ENCODE peak calls at places on chromosomes 13 and 19, in five cellular contexts. M, W, U, H and I are unnamed samples. For H3K4me1, the result is how much of the 10 kb centered on the place peaks cover.

GRCh38 chr13:23160241-23161175 is 20.3 kb upstream of the SGCG start:
- DNase-seq in M (no peak), U (peak), W (no peak), H (no peak), I (no peak)

GRCh38 chr13:51629711-51630575 is 45.7 kb downstream of the WDFY2 start:
- DNase-seq in M (no peak), H (no peak), W (no peak), U (no peak), I (no peak)

GRCh38 chr19:40754611-40755247 is 3.7 kb downstream of the SNRPA start:
- DNase-seq in U (no peak), W (no peak), H (no peak), M (peak), I (no peak)

GRCh38 chr13:79648191-79648590 is 167.2 kb downstream of the NDFIP2 start:
- DNase-seq in H (no peak), W (no peak), M (no peak), U (no peak), I (no peak)

GRCh38 chr13:41546372-41547252 is 89.3 kb downstream of the RGCC start:
- DNase-seq in W (no peak), U (peak), H (no peak), M (no peak), I (no peak)

GRCh38 chr13:50788551-50788950 is 54.9 kb downstream of the DLEU7 start:
- DNase-seq in U (no peak), W (no peak), M (no peak), H (no peak), I (no peak)

GRCh38 chr13:19818223-19818842 is 35.6 kb upstream of the PSPC1 start:
- DNase-seq in M (peak), U (no peak), W (no peak), H (no peak), I (peak)

GRCh38 chr13:42762917-42763316 is 18.5 kb upstream of the FAM216B start:
- DNase-seq in W (no peak), M (no peak), H (no peak), U (peak), I (no peak)

GRCh38 chr19:41706741-41707501 is 1.5 kb upstream of the CEACAM5 start:
- DNase-seq in M (peak), H (no peak), W (no peak), U (no peak), I (peak)

GRCh38 chr19:32416749-32417469 is 11.3 kb downstream of the DPY19L3 start:
- DNase-seq in M (no peak), U (peak), W (no peak), H (no peak), I (no peak)

GRCh38 chr19:45162464-45163143 is 1.8 kb upstream of the NKPD1 start:
- DNase-seq in M (no peak), H (no peak), U (no peak), W (no peak), I (no peak)

GRCh38 chr13:63455938-63456337 is 2040.3 kb upstream of the PCDH20 start:
- DNase-seq in H (no peak), U (no peak), M (no peak), W (no peak), I (no peak)

GRCh38 chr13:23656637-23657036 is 86.4 kb downstream of the TNFRSF19 start:
- DNase-seq in M (no peak), H (no peak), U (peak), W (no peak), I (no peak)

GRCh38 chr19:43776285-43776684 is 4.5 kb downstream of the KCNN4 start:
- DNase-seq in W (no peak), M (no peak), H (no peak), U (no peak), I (no peak)

GRCh38 chr19:45472557-45473365 is 5.0 kb downstream of the FOSB start:
- DNase-seq in W (no peak), M (no peak), U (no peak), H (no peak), I (peak)

GRCh38 chr13:113205428-113205931 is 3.0 kb downstream of the PCID2 start:
- DNase-seq in U (peak), M (no peak), H (no peak), W (no peak), I (no peak)

GRCh38 chr13:41492432-41493267 is 35.3 kb downstream of the RGCC start:
- DNase-seq in U (no peak), W (no peak), M (no peak), H (no peak), I (no peak)

GRCh38 chr19:43371909-43372308 is 18.4 kb downstream of the CD177 start:
- DNase-seq in U (no peak), M (no peak), H (no peak), W (no peak), I (no peak)

GRCh38 chr19:29247051-29247450 is 34.1 kb upstream of the UQCRFS1 start:
- DNase-seq in W (no peak), H (no peak), M (no peak), U (no peak), I (no peak)

GRCh38 chr13:113946409-113947181 is 27.3 kb downstream of the C13orf46 start:
- DNase-seq in U (no peak), M (no peak), W (peak), H (no peak), I (peak)

GRCh38 chr19:53865918-53866696 is 1.6 kb upstream of the MYADM start:
- DNase-seq in H (peak), W (peak), M (peak), U (peak), I (peak)

GRCh38 chr19:5450482-5450881 is 4.7 kb upstream of the ZNRF4 start:
- DNase-seq in H (no peak), U (no peak), M (no peak), W (no peak), I (no peak)

GRCh38 chr19:50516859-50517703 is 3.4 kb upstream of the ASPDH start:
- DNase-seq in W (no peak), U (no peak), H (no peak), M (no peak), I (peak)

GRCh38 chr19:6608950-6609349 is 18.0 kb upstream of the CD70 start:
- DNase-seq in M (no peak), H (peak), W (no peak), U (no peak), I (no peak)

GRCh38 chr19:51166846-51167490 is 24.9 kb downstream of the SIGLEC7 start:
- DNase-seq in H (no peak), U (no peak), M (no peak), W (no peak), I (peak)

GRCh38 chr19:51660975-51661600 is 14.5 kb upstream of the SIGLEC14 start:
- DNase-seq in H (no peak), M (peak), U (peak), W (no peak), I (peak)

GRCh38 chr19:11437955-11438354 is 2.5 kb downstream of the PRKCSH start:
- DNase-seq in U (no peak), W (no peak), M (no peak), H (no peak), I (peak)

GRCh38 chr19:525029-525428 is 6.5 kb upstream of the CDC34 start:
- DNase-seq in W (no peak), U (no peak), M (no peak), H (no peak), I (no peak)

GRCh38 chr19:47719047-47719885 is 6.0 kb downstream of the EHD2 start:
- DNase-seq in H (peak), W (peak), M (peak), U (peak), I (peak)

GRCh38 chr13:93304868-93305613 is 78.4 kb downstream of the GPC6 start:
- DNase-seq in U (no peak), W (no peak), M (no peak), H (no peak), I (no peak)

GRCh38 chr13:38922170-38922569 is 68.5 kb downstream of the STOML3 start:
- DNase-seq in U (no peak), M (no peak), H (no peak), W (no peak), I (no peak)

GRCh38 chr13:112186091-112186490 is 119.1 kb downstream of the SOX1 start:
- DNase-seq in U (no peak), M (no peak), W (peak), H (no peak), I (no peak)
- TF ChIP-seq CTCF in U (no peak), M (no peak), W (no peak), H (no peak), I (no peak)

GRCh38 chr19:19427935-19428334 is 22.5 kb downstream of the GATAD2A start:
- DNase-seq in H (no peak), M (no peak), W (no peak), U (no peak), I (no peak)

GRCh38 chr19:19429361-19429760 is 23.9 kb downstream of the GATAD2A start:
- DNase-seq in M (no peak), W (no peak), H (no peak), U (no peak), I (no peak)

GRCh38 chr19:19427302-19427701 is 21.8 kb downstream of the GATAD2A start:
- DNase-seq in W (no peak), H (no peak), U (no peak), M (no peak), I (no peak)

GRCh38 chr19:19426799-19427198 is 21.3 kb downstream of the GATAD2A start:
- DNase-seq in M (no peak), H (no peak), W (no peak), U (no peak), I (no peak)

DNA sequence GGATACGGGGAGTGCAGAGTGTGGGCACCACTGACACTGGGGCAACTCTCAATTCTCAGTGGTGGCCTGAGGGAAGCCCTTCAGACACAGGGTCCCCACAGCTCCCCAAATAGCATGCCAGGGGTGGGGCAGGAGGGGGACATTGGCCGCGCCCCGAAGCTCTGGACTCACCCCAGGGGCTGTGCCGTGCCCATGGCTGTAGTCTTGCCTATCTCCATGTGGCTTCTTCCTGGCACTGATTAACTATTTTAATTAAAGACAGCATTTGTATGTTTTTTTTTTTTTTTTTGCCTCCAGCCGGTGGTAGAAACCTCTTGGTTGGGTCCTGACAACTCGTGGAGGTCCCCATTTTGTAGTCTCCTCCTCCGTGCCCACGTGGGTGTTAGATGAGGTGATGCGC is 23.3 kb downstream of the GATAD2A start:
- DNase-seq in U (no peak), H (no peak), M (no peak), W (no peak), I (no peak)
- H3K4me1 ChIP-seq in U (under half), H (under half), M (under half), W (under half), I (under half)

GRCh38 chr13:111518161-111518791 is 197.8 kb downstream of the TEX29 start:
- DNase-seq in U (no peak), M (peak), H (no peak), W (no peak), I (peak)
- TF ChIP-seq CTCF in U (no peak), M (peak), H (no peak), W (no peak), I (no peak)

GRCh38 chr13:110618780-110619179 is 3.4 kb downstream of the NAXD start:
- DNase-seq in W (no peak), H (no peak), U (no peak), M (no peak), I (no peak)

GRCh38 chr13:110616103-110617101 is 1.1 kb downstream of the NAXD start:
- DNase-seq in W (no peak), M (peak), U (peak), H (no peak), I (peak)

GRCh38 chr13:110617326-110618072 is 2.2 kb downstream of the NAXD start:
- DNase-seq in M (peak), H (no peak), U (peak), W (peak), I (no peak)

GRCh38 chr13:110620596-110620995 is 5.3 kb downstream of the NAXD start:
- DNase-seq in W (no peak), H (no peak), M (no peak), U (no peak), I (no peak)

GRCh38 chr13:110618167-110618566 is 2.8 kb downstream of the NAXD start:
- DNase-seq in H (no peak), M (no peak), W (no peak), U (no peak), I (no peak)
- H3K4me1 ChIP-seq in H (under half), M (under half), W (under half), U (under half), I (half or more)

GRCh38 chr19:49020931-49021895 is 2.9 kb downstream of the CGB3 start:
- DNase-seq in U (no peak), W (no peak), H (no peak), M (no peak), I (no peak)

GRCh38 chr19:49017041-49017665 is at the start of gene LHB:
- DNase-seq in M (no peak), U (no peak), W (no peak), H (no peak), I (no peak)

GRCh38 chr19:49017666-49018351 is 918 bp upstream of the LHB start:
- DNase-seq in U (peak), M (peak), W (no peak), H (no peak), I (peak)

GRCh38 chr19:49020342-49020741 is 3.5 kb upstream of the LHB start:
- DNase-seq in U (no peak), H (no peak), M (peak), W (no peak), I (no peak)

GRCh38 chr19:49019242-49019932 is 2.5 kb upstream of the LHB start:
- DNase-seq in H (no peak), M (peak), U (no peak), W (no peak), I (peak)
- TF ChIP-seq CTCF in H (no peak), M (peak), U (no peak), W (no peak), I (no peak)

GRCh38 chr13:30105381-30105780 is 202.0 kb downstream of the KATNAL1 start:
- DNase-seq in H (no peak), W (no peak), M (peak), U (no peak), I (no peak)
- H3K4me1 ChIP-seq in H (under half), W (under half), M (under half), U (under half), I (under half)

DNA sequence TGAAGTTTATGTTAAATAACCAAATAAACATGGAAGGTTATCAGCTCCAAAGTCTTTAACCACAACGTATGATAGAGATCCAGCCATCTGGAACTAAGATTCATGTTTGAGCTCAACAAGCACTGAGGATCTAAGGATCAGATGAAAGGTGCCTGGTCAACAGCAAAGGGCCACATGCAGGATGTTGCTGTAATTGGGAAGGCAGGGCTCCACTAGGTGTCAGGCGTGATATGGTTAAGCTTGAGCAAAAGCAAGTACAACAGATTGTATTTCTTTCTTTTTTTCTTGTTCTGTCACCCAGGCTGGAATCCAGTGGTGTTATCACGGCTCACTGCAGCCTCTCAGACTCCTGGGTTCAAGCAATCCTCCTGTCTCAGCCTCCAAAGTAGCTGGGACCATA is 12.0 kb downstream of the EBPL start:
- DNase-seq in M (no peak), U (peak), W (no peak), H (no peak), I (no peak)
- TF ChIP-seq CTCF in M (peak), U (peak), W (no peak), H (no peak), I (no peak)

GRCh38 chr13:102299366-102299765 is 102.5 kb downstream of the FGF14 start:
- DNase-seq in U (no peak), W (no peak), M (no peak), H (no peak), I (no peak)
- H3K4me1 ChIP-seq in U (under half), W (under half), M (under half), H (under half), I (under half)